ENCODE peak calls at places on chromosomes 6 and 20, in seven cellular contexts. One of them, this sample, is unnamed. For H3K4me1, the result is how much of the 10 kb centered on the place peaks cover.

GRCh38 chr6:115712562-115712961 is 348.1 kb downstream of the FRK start:
- DNase-seq in ascending aorta: no peak
- DNase-seq in Peyer's patch: no peak
- DNase-seq in left ventricle myocardium inferior: no peak
- DNase-seq in CD8-positive, alpha-beta memory T cell: no peak
- DNase-seq in adrenal gland: no peak
- DNase-seq in suprapubic skin: no peak
- DNase-seq in this sample: no peak

GRCh38 chr6:121767254-121767653 is 331.8 kb downstream of the GJA1 start:
- DNase-seq in left ventricle myocardium inferior: no peak
- DNase-seq in adrenal gland: no peak
- DNase-seq in Peyer's patch: no peak
- DNase-seq in suprapubic skin: no peak
- DNase-seq in CD8-positive, alpha-beta memory T cell: no peak
- DNase-seq in ascending aorta: no peak
- DNase-seq in this sample: no peak

GRCh38 chr6:75488026-75488425 is 5.6 kb downstream of the FILIP1 start:
- DNase-seq in adrenal gland: no peak
- DNase-seq in CD8-positive, alpha-beta memory T cell: no peak
- DNase-seq in Peyer's patch: no peak
- DNase-seq in suprapubic skin: no peak
- DNase-seq in ascending aorta: no peak
- DNase-seq in left ventricle myocardium inferior: no peak
- DNase-seq in this sample: no peak

GRCh38 chr6:43910149-43910637 is 140.2 kb downstream of the VEGFA start:
- DNase-seq in adrenal gland: no peak
- DNase-seq in ascending aorta: no peak
- DNase-seq in suprapubic skin: no peak
- DNase-seq in Peyer's patch: no peak
- DNase-seq in left ventricle myocardium inferior: no peak
- DNase-seq in CD8-positive, alpha-beta memory T cell: no peak
- DNase-seq in this sample: no peak

GRCh38 chr6:98844244-98845161 is 10.1 kb downstream of the POU3F2 start:
- DNase-seq in adrenal gland: no peak
- DNase-seq in left ventricle myocardium inferior: no peak
- DNase-seq in CD8-positive, alpha-beta memory T cell: no peak
- DNase-seq in Peyer's patch: no peak
- DNase-seq in ascending aorta: no peak
- DNase-seq in suprapubic skin: no peak
- DNase-seq in this sample: no peak

GRCh38 chr20:5126512-5127203 is at the start of gene CDS2:
- DNase-seq in adrenal gland: peak
- DNase-seq in left ventricle myocardium inferior: peak
- DNase-seq in ascending aorta: peak
- DNase-seq in CD8-positive, alpha-beta memory T cell: peak
- DNase-seq in suprapubic skin: peak
- DNase-seq in Peyer's patch: peak
- DNase-seq in this sample: peak

GRCh38 chr6:140058846-140059245 is 684.4 kb upstream of the CITED2 start:
- DNase-seq in ascending aorta: no peak
- DNase-seq in CD8-positive, alpha-beta memory T cell: no peak
- DNase-seq in adrenal gland: no peak
- DNase-seq in left ventricle myocardium inferior: no peak
- DNase-seq in suprapubic skin: no peak
- DNase-seq in Peyer's patch: no peak
- DNase-seq in this sample: no peak

GRCh38 chr20:51542033-51542893 is at the start of gene NFATC2:
- DNase-seq in suprapubic skin: no peak
- DNase-seq in left ventricle myocardium inferior: peak
- DNase-seq in ascending aorta: no peak
- DNase-seq in Peyer's patch: peak
- DNase-seq in adrenal gland: peak
- DNase-seq in CD8-positive, alpha-beta memory T cell: peak
- DNase-seq in this sample: peak

GRCh38 chr20:3935295-3935955 is 46.2 kb downstream of the PANK2 start:
- DNase-seq in ascending aorta: peak
- DNase-seq in suprapubic skin: no peak
- DNase-seq in Peyer's patch: no peak
- DNase-seq in left ventricle myocardium inferior: peak
- DNase-seq in adrenal gland: peak
- DNase-seq in CD8-positive, alpha-beta memory T cell: no peak
- DNase-seq in this sample: peak

GRCh38 chr6:69339163-69339550 is 457.7 kb downstream of the LMBRD1 start:
- DNase-seq in Peyer's patch: no peak
- DNase-seq in left ventricle myocardium inferior: no peak
- DNase-seq in suprapubic skin: no peak
- DNase-seq in adrenal gland: no peak
- DNase-seq in ascending aorta: no peak
- DNase-seq in CD8-positive, alpha-beta memory T cell: no peak
- DNase-seq in this sample: no peak

GRCh38 chr6:98949589-98949988 is 1.8 kb upstream of the FBXL4 start:
- DNase-seq in CD8-positive, alpha-beta memory T cell: no peak
- DNase-seq in adrenal gland: no peak
- DNase-seq in suprapubic skin: no peak
- DNase-seq in left ventricle myocardium inferior: no peak
- DNase-seq in ascending aorta: no peak
- DNase-seq in Peyer's patch: no peak
- DNase-seq in this sample: no peak

DNA sequence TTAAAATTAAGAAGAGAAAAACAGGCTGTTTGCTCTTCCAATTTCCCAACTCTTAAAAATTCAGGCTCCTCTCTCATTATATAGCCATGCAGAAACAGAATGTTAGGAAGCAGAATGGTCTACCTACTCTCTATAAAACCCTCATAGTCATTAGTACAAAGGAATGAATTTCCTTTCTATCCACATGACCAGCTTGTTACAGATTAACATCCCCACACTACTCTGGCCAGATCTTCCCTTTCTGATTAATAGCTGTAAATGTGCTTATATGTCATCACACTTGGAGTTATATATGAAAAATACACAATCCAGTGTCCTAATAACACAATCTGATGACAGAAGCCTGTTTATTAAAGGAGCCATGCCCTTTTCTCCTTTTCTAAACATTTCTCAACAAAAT is 122.3 kb upstream of the FAM184A start:
- DNase-seq in adrenal gland: no peak
- DNase-seq in left ventricle myocardium inferior: no peak
- DNase-seq in ascending aorta: no peak
- DNase-seq in suprapubic skin: no peak
- DNase-seq in Peyer's patch: no peak
- DNase-seq in CD8-positive, alpha-beta memory T cell: no peak
- DNase-seq in this sample: no peak
- H3K4me1 ChIP-seq in adrenal gland: under half
- H3K4me1 ChIP-seq in left ventricle myocardium inferior: under half
- H3K4me1 ChIP-seq in ascending aorta: under half
- H3K4me1 ChIP-seq in suprapubic skin: under half
- H3K4me1 ChIP-seq in Peyer's patch: under half
- H3K4me1 ChIP-seq in CD8-positive, alpha-beta memory T cell: under half
- H3K4me1 ChIP-seq in this sample: under half

GRCh38 chr20:31681128-31681727 is 41.4 kb downstream of the BCL2L1 start:
- DNase-seq in Peyer's patch: no peak
- DNase-seq in adrenal gland: no peak
- DNase-seq in ascending aorta: no peak
- DNase-seq in CD8-positive, alpha-beta memory T cell: no peak
- DNase-seq in left ventricle myocardium inferior: no peak
- DNase-seq in suprapubic skin: no peak
- DNase-seq in this sample: no peak
- H3K4me1 ChIP-seq in Peyer's patch: under half
- H3K4me1 ChIP-seq in adrenal gland: under half
- H3K4me1 ChIP-seq in ascending aorta: under half
- H3K4me1 ChIP-seq in CD8-positive, alpha-beta memory T cell: half or more
- H3K4me1 ChIP-seq in left ventricle myocardium inferior: half or more
- H3K4me1 ChIP-seq in suprapubic skin: half or more
- H3K4me1 ChIP-seq in this sample: half or more

GRCh38 chr6:126067080-126067479 is 80.7 kb downstream of the TRMT11 start:
- DNase-seq in left ventricle myocardium inferior: no peak
- DNase-seq in CD8-positive, alpha-beta memory T cell: no peak
- DNase-seq in adrenal gland: no peak
- DNase-seq in Peyer's patch: no peak
- DNase-seq in suprapubic skin: no peak
- DNase-seq in ascending aorta: no peak
- DNase-seq in this sample: no peak

GRCh38 chr6:126066068-126067048 is 80.0 kb downstream of the TRMT11 start:
- DNase-seq in Peyer's patch: no peak
- DNase-seq in suprapubic skin: no peak
- DNase-seq in adrenal gland: peak
- DNase-seq in left ventricle myocardium inferior: no peak
- DNase-seq in CD8-positive, alpha-beta memory T cell: no peak
- DNase-seq in ascending aorta: no peak
- DNase-seq in this sample: no peak

GRCh38 chr6:126064257-126064993 is 78.1 kb downstream of the TRMT11 start:
- DNase-seq in adrenal gland: no peak
- DNase-seq in ascending aorta: no peak
- DNase-seq in CD8-positive, alpha-beta memory T cell: no peak
- DNase-seq in suprapubic skin: no peak
- DNase-seq in left ventricle myocardium inferior: no peak
- DNase-seq in Peyer's patch: no peak
- DNase-seq in this sample: no peak

GRCh38 chr6:126063512-126064146 is 77.3 kb downstream of the TRMT11 start:
- DNase-seq in CD8-positive, alpha-beta memory T cell: no peak
- DNase-seq in ascending aorta: no peak
- DNase-seq in left ventricle myocardium inferior: no peak
- DNase-seq in suprapubic skin: no peak
- DNase-seq in Peyer's patch: no peak
- DNase-seq in adrenal gland: no peak
- DNase-seq in this sample: no peak

GRCh38 chr6:126064994-126065401 is 78.7 kb downstream of the TRMT11 start:
- DNase-seq in suprapubic skin: no peak
- DNase-seq in Peyer's patch: no peak
- DNase-seq in ascending aorta: no peak
- DNase-seq in adrenal gland: no peak
- DNase-seq in left ventricle myocardium inferior: no peak
- DNase-seq in CD8-positive, alpha-beta memory T cell: no peak
- DNase-seq in this sample: no peak
- H3K4me1 ChIP-seq in suprapubic skin: under half
- H3K4me1 ChIP-seq in Peyer's patch: under half
- H3K4me1 ChIP-seq in ascending aorta: under half
- H3K4me1 ChIP-seq in adrenal gland: under half
- H3K4me1 ChIP-seq in left ventricle myocardium inferior: under half
- H3K4me1 ChIP-seq in CD8-positive, alpha-beta memory T cell: under half
- H3K4me1 ChIP-seq in this sample: under half

GRCh38 chr20:44600758-44601562 is 18.6 kb downstream of the PKIG start:
- DNase-seq in left ventricle myocardium inferior: peak
- DNase-seq in suprapubic skin: no peak
- DNase-seq in adrenal gland: peak
- DNase-seq in Peyer's patch: no peak
- DNase-seq in ascending aorta: no peak
- DNase-seq in CD8-positive, alpha-beta memory T cell: no peak
- DNase-seq in this sample: peak

GRCh38 chr20:44606725-44607441 is 24.5 kb downstream of the PKIG start:
- DNase-seq in Peyer's patch: no peak
- DNase-seq in suprapubic skin: no peak
- DNase-seq in ascending aorta: no peak
- DNase-seq in adrenal gland: no peak
- DNase-seq in CD8-positive, alpha-beta memory T cell: no peak
- DNase-seq in left ventricle myocardium inferior: no peak
- DNase-seq in this sample: no peak

GRCh38 chr20:44601801-44602204 is 19.4 kb downstream of the PKIG start:
- DNase-seq in ascending aorta: peak
- DNase-seq in CD8-positive, alpha-beta memory T cell: no peak
- DNase-seq in suprapubic skin: no peak
- DNase-seq in left ventricle myocardium inferior: peak
- DNase-seq in adrenal gland: peak
- DNase-seq in Peyer's patch: no peak
- DNase-seq in this sample: peak

GRCh38 chr20:44600301-44600700 is 17.9 kb downstream of the PKIG start:
- DNase-seq in CD8-positive, alpha-beta memory T cell: no peak
- DNase-seq in left ventricle myocardium inferior: no peak
- DNase-seq in ascending aorta: no peak
- DNase-seq in suprapubic skin: no peak
- DNase-seq in adrenal gland: no peak
- DNase-seq in Peyer's patch: no peak
- DNase-seq in this sample: no peak

DNA sequence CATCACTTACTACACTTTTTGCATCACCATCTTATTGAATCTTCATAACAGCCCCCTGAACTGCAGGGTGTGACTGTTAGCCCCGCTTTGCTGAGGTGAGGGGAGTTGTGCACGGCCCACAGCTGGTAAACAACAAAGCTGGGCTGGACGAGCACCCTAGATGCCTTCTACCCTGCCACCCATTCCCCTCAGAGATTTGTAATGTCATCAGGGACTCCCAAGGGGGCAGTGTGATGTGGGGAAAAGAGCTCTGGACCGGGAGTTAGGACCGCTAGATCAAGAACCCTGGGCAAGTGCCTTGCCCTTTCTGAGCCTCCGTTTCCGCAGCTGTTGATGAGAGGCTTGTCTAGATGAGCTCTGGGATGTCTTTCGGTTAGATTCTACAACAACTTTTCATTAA is 20.9 kb downstream of the PKIG start:
- DNase-seq in left ventricle myocardium inferior: no peak
- DNase-seq in ascending aorta: no peak
- DNase-seq in suprapubic skin: no peak
- DNase-seq in Peyer's patch: no peak
- DNase-seq in CD8-positive, alpha-beta memory T cell: no peak
- DNase-seq in adrenal gland: no peak
- DNase-seq in this sample: no peak
- H3K4me1 ChIP-seq in left ventricle myocardium inferior: half or more
- H3K4me1 ChIP-seq in ascending aorta: under half
- H3K4me1 ChIP-seq in suprapubic skin: under half
- H3K4me1 ChIP-seq in Peyer's patch: under half
- H3K4me1 ChIP-seq in CD8-positive, alpha-beta memory T cell: under half
- H3K4me1 ChIP-seq in adrenal gland: under half
- H3K4me1 ChIP-seq in this sample: half or more

GRCh38 chr20:57435105-57435497 is 43.9 kb downstream of the RBM38 start:
- DNase-seq in CD8-positive, alpha-beta memory T cell: no peak
- DNase-seq in adrenal gland: no peak
- DNase-seq in ascending aorta: no peak
- DNase-seq in suprapubic skin: no peak
- DNase-seq in Peyer's patch: no peak
- DNase-seq in left ventricle myocardium inferior: no peak
- DNase-seq in this sample: no peak
- H3K4me1 ChIP-seq in CD8-positive, alpha-beta memory T cell: half or more
- H3K4me1 ChIP-seq in adrenal gland: under half
- H3K4me1 ChIP-seq in ascending aorta: under half
- H3K4me1 ChIP-seq in suprapubic skin: under half
- H3K4me1 ChIP-seq in Peyer's patch: under half
- H3K4me1 ChIP-seq in left ventricle myocardium inferior: half or more
- H3K4me1 ChIP-seq in this sample: under half

GRCh38 chr6:104483225-104483834 is 376.4 kb downstream of the HACE1 start:
- DNase-seq in suprapubic skin: no peak
- DNase-seq in adrenal gland: no peak
- DNase-seq in left ventricle myocardium inferior: no peak
- DNase-seq in Peyer's patch: no peak
- DNase-seq in CD8-positive, alpha-beta memory T cell: no peak
- DNase-seq in ascending aorta: no peak
- DNase-seq in this sample: no peak
- H3K4me1 ChIP-seq in suprapubic skin: under half
- H3K4me1 ChIP-seq in adrenal gland: under half
- H3K4me1 ChIP-seq in left ventricle myocardium inferior: under half
- H3K4me1 ChIP-seq in Peyer's patch: under half
- H3K4me1 ChIP-seq in CD8-positive, alpha-beta memory T cell: under half
- H3K4me1 ChIP-seq in ascending aorta: under half
- H3K4me1 ChIP-seq in this sample: under half

GRCh38 chr6:156854466-156855161 is 77.4 kb downstream of the ARID1B start:
- DNase-seq in Peyer's patch: no peak
- DNase-seq in suprapubic skin: no peak
- DNase-seq in ascending aorta: no peak
- DNase-seq in CD8-positive, alpha-beta memory T cell: no peak
- DNase-seq in adrenal gland: no peak
- DNase-seq in left ventricle myocardium inferior: no peak
- DNase-seq in this sample: no peak
- H3K4me1 ChIP-seq in Peyer's patch: under half
- H3K4me1 ChIP-seq in suprapubic skin: under half
- H3K4me1 ChIP-seq in ascending aorta: under half
- H3K4me1 ChIP-seq in CD8-positive, alpha-beta memory T cell: half or more
- H3K4me1 ChIP-seq in adrenal gland: under half
- H3K4me1 ChIP-seq in left ventricle myocardium inferior: half or more
- H3K4me1 ChIP-seq in this sample: half or more

This sample was measured in heart left ventricle.